ENCODE peak calls at places on chromosomes 16 and 17, in four cellular contexts. V is NCI-H2081; B is stimulated activated CD4-positive, alpha-beta T cell treated with anti-CD3 and anti-CD28 coated beads, Interleukin-4, amount 100 ng/mL, for 48 hours; U is activated T-cell treated with anti-CD3 and anti-CD28 coated beads, Interleukin-2, amount 50 U/mL, for 1 hour. Z is an unnamed sample.

GRCh38 chr17:75009139-75009724 is 3.2 kb upstream of the MRPL58 start:
- DNase-seq in V (no peak), B (no peak), U (no peak), Z (no peak)

GRCh38 chr17:9931144-9931543 is 26.1 kb upstream of the RCVRN start:
- DNase-seq in V (no peak), B (no peak), U (no peak), Z (no peak)

GRCh38 chr16:3554351-3554928 is 22.8 kb downstream of the NLRC3 start:
- DNase-seq in V (no peak), B (no peak), U (no peak), Z (no peak)

GRCh38 chr16:83843657-83844056 is 35.9 kb downstream of the HSBP1 start:
- DNase-seq in V (no peak), B (no peak), U (no peak), Z (no peak)

GRCh38 chr16:1653023-1653422 is 25.1 kb upstream of the JPT2 start:
- DNase-seq in V (no peak), B (no peak), U (no peak), Z (no peak)

GRCh38 chr16:6947291-6947690 is 385.4 kb upstream of the RBFOX1 start:
- DNase-seq in V (no peak), B (no peak), U (no peak), Z (no peak)

GRCh38 chr17:39591958-39592954 is 15.5 kb downstream of the NEUROD2 start:
- DNase-seq in V (peak), B (no peak), U (no peak), Z (no peak)

GRCh38 chr17:57940217-57940616 is 15.0 kb downstream of the CUEDC1 start:
- DNase-seq in V (peak), B (no peak), U (no peak), Z (no peak)

GRCh38 chr17:77471984-77472836 is 331.4 kb downstream of the SEC14L1 start:
- DNase-seq in V (peak), B (no peak), U (no peak), Z (no peak)

GRCh38 chr16:13316008-13316407 is 414.6 kb downstream of the SHISA9 start:
- DNase-seq in V (no peak), B (no peak), U (no peak), Z (no peak)

GRCh38 chr16:47888142-47888541 is 267.7 kb downstream of the ABCC12 start:
- DNase-seq in V (no peak), B (no peak), U (no peak), Z (no peak)

GRCh38 chr17:17175340-17175739 is 30.8 kb downstream of the PLD6 start:
- DNase-seq in V (no peak), B (no peak), U (no peak), Z (no peak)

GRCh38 chr16:85718682-85719081 is 29.9 kb upstream of the GINS2 start:
- DNase-seq in V (no peak), B (no peak), U (no peak), Z (no peak)

GRCh38 chr16:83878838-83879237 is 20.1 kb upstream of the MLYCD start:
- DNase-seq in V (peak), B (no peak), U (no peak), Z (no peak)

GRCh38 chr17:69646729-69647128 is 232.2 kb downstream of the MAP2K6 start:
- DNase-seq in V (no peak), B (no peak), U (no peak), Z (no peak)

GRCh38 chr17:80761421-80761871 is 216.8 kb downstream of the RPTOR start:
- DNase-seq in V (peak), B (peak), U (peak), Z (peak)

GRCh38 chr17:82400206-82400605 is 17.9 kb upstream of the HEXD start:
- DNase-seq in V (no peak), B (no peak), U (no peak), Z (no peak)

GRCh38 chr17:62009220-62009619 is 55.9 kb downstream of the MED13 start:
- DNase-seq in V (no peak), B (no peak), U (no peak), Z (no peak)

GRCh38 chr17:30472238-30472890 is 4.8 kb upstream of the GOSR1 start:
- DNase-seq in V (no peak), B (no peak), U (no peak), Z (no peak)

GRCh38 chr16:29775742-29776408 is 2.2 kb upstream of the ZG16 start:
- DNase-seq in V (no peak), B (no peak), U (no peak), Z (no peak)

GRCh38 chr17:73663614-73664013 is 19.4 kb upstream of the SDK2 start:
- DNase-seq in V (peak), B (no peak), U (no peak), Z (no peak)

GRCh38 chr16:54812229-54812628 is 118.4 kb upstream of the IRX5 start:
- DNase-seq in V (no peak), B (no peak), U (no peak), Z (no peak)

GRCh38 chr17:57708401-57708800 is 36.7 kb downstream of the CCDC182 start:
- DNase-seq in V (no peak), B (no peak), U (no peak), Z (no peak)

GRCh38 chr16:83744521-83744981 is 63.2 kb upstream of the HSBP1 start:
- DNase-seq in V (no peak), B (no peak), U (no peak), Z (peak)

GRCh38 chr17:79273660-79274059 is 199.0 kb downstream of the ENGASE start:
- DNase-seq in V (no peak), B (no peak), U (no peak), Z (no peak)